ENCODE peak calls at places on chromosome 14, in nine cellular contexts. G, N, Y, E, R, U, A, K and H are unnamed samples.

GRCh38 chr14:85974602-85975001 is 444.7 kb downstream of the FLRT2 start:
- DNase-seq in G (no peak), N (no peak), Y (no peak), E (no peak), R (no peak), U (no peak), A (no peak), K (no peak), H (no peak)

GRCh38 chr14:33707751-33708150 is 243.1 kb downstream of the EGLN3 start:
- DNase-seq in G (no peak), N (no peak), Y (no peak), E (no peak), R (no peak), U (no peak), A (no peak), K (no peak), H (no peak)

GRCh38 chr14:58598028-58598850 is 39.5 kb upstream of the DACT1 start:
- DNase-seq in G (no peak), N (peak; percentile 36), Y (no peak), E (no peak), R (no peak), U (no peak), A (no peak), K (no peak), H (no peak)

GRCh38 chr14:72679106-72679505 is 214.8 kb downstream of the DPF3 start:
- DNase-seq in G (no peak), N (no peak), Y (peak; percentile 48), E (peak; percentile 60), R (no peak), U (no peak), A (no peak), K (no peak), H (peak; percentile 30)

GRCh38 chr14:50396636-50397460 is at the start of gene CDKL1:
- DNase-seq in G (peak; percentile 5), N (peak; percentile 20), Y (peak; percentile 83), E (peak; percentile 68), R (peak; percentile 76), U (peak; percentile 90), A (peak; percentile 7), K (peak; percentile 63), H (peak; percentile 47)

GRCh38 chr14:58898655-58899316 is 261.0 kb downstream of the DACT1 start:
- DNase-seq in G (no peak), N (no peak), Y (peak; percentile 93), E (peak; percentile 95), R (no peak), U (no peak), A (no peak), K (no peak), H (no peak)

GRCh38 chr14:104104006-104104901 is 18.8 kb downstream of the ASPG start:
- DNase-seq in G (no peak), N (no peak), Y (no peak), E (no peak), R (peak; percentile 8), U (peak; percentile 46), A (no peak), K (no peak), H (no peak)

GRCh38 chr14:76729953-76730505 is 31.2 kb upstream of the VASH1 start:
- DNase-seq in G (no peak), N (no peak), Y (no peak), E (peak; percentile 61), R (no peak), U (peak; percentile 13), A (no peak), K (no peak), H (no peak)

GRCh38 chr14:90023176-90023896 is 38.5 kb upstream of the KCNK13 start:
- DNase-seq in G (no peak), N (no peak), Y (peak; percentile 16), E (peak; percentile 12), R (no peak), U (no peak), A (no peak), K (no peak), H (no peak)

GRCh38 chr14:68789002-68789797 is 3.7 kb downstream of the ZFP36L1 start:
- DNase-seq in G (peak; percentile 77), N (peak; percentile 87), Y (peak; percentile 88), E (peak; percentile 81), R (peak; percentile 80), U (peak; percentile 91), A (peak; percentile 69), K (peak; percentile 72), H (peak; percentile 69)

GRCh38 chr14:68384881-68385280 is 408.0 kb downstream of the ZFP36L1 start:
- DNase-seq in G (no peak), N (no peak), Y (peak; percentile 21), E (no peak), R (no peak), U (no peak), A (no peak), K (no peak), H (no peak)

GRCh38 chr14:52402812-52403526 is 88.9 kb downstream of the PTGER2 start:
- DNase-seq in G (no peak), N (peak; percentile 54), Y (peak; percentile 36), E (peak; percentile 77), R (no peak), U (no peak), A (peak; percentile 14), K (no peak), H (no peak)

GRCh38 chr14:27392153-27392552 is 794.3 kb upstream of the NOVA1 start:
- DNase-seq in G (no peak), N (no peak), Y (peak; percentile 0), E (no peak), R (no peak), U (no peak), A (no peak), K (no peak), H (no peak)

GRCh38 chr14:87152701-87153100 is 840.3 kb downstream of the GALC start:
- DNase-seq in G (no peak), N (no peak), Y (no peak), E (no peak), R (no peak), U (peak; percentile 65), A (no peak), K (no peak), H (no peak)

GRCh38 chr14:31897581-31898186 is 179.4 kb upstream of the ARHGAP5 start:
- DNase-seq in G (no peak), N (no peak), Y (no peak), E (peak; percentile 80), R (no peak), U (no peak), A (no peak), K (no peak), H (no peak)

GRCh38 chr14:90617942-90618341 is 198.3 kb downstream of the TTC7B start:
- DNase-seq in G (no peak), N (no peak), Y (no peak), E (no peak), R (no peak), U (no peak), A (no peak), K (no peak), H (no peak)

GRCh38 chr14:50173891-50174290 is 57.5 kb downstream of the SOS2 start:
- DNase-seq in G (no peak), N (no peak), Y (peak; percentile 25), E (no peak), R (no peak), U (no peak), A (no peak), K (no peak), H (no peak)

GRCh38 chr14:32121948-32122347 is 44.8 kb downstream of the ARHGAP5 start:
- DNase-seq in G (no peak), N (no peak), Y (peak; percentile 29), E (no peak), R (no peak), U (no peak), A (no peak), K (no peak), H (no peak)

GRCh38 chr14:42927313-42927712 is 1320.6 kb downstream of the LRFN5 start:
- DNase-seq in G (no peak), N (no peak), Y (no peak), E (peak; percentile 3), R (no peak), U (no peak), A (no peak), K (no peak), H (no peak)